ENCODE peak calls at places on chromosomes 2 and 18, in ten cellular contexts. I, P, B, Y, S, L, W, F, G and A are unnamed samples.

GRCh38 chr2:149630445-149630844 is 42.9 kb upstream of the MMADHC start:
- DNase-seq in I (no peak), P (no peak), B (no peak), Y (no peak), S (no peak), L (no peak), W (no peak), F (no peak), G (no peak), A (no peak)

GRCh38 chr2:127400897-127401756 is 13.4 kb upstream of the MAP3K2 start:
- DNase-seq in I (peak), P (no peak), B (peak), Y (peak), S (no peak), L (no peak), W (no peak), F (no peak), G (no peak), A (no peak)

GRCh38 chr2:231929961-231930600 is 3.9 kb upstream of the NPPC start:
- DNase-seq in I (peak), P (no peak), B (no peak), Y (peak), S (peak), L (no peak), W (peak), F (peak), G (no peak), A (peak)

GRCh38 chr2:85666937-85667336 is 1.1 kb downstream of the SFTPB start:
- DNase-seq in I (no peak), P (no peak), B (no peak), Y (no peak), S (no peak), L (no peak), W (no peak), F (peak), G (no peak), A (no peak)

GRCh38 chr18:48612917-48613316 is 74.1 kb downstream of the CTIF start:
- DNase-seq in I (peak), P (no peak), B (no peak), Y (no peak), S (no peak), L (no peak), W (no peak), F (no peak), G (no peak), A (no peak)

GRCh38 chr2:241217320-241218031 is 29.0 kb downstream of the ANO7 start:
- DNase-seq in I (peak), P (peak), B (peak), Y (peak), S (peak), L (peak), W (peak), F (peak), G (peak), A (peak)

GRCh38 chr18:77110936-77111335 is 21.6 kb downstream of the MBP start:
- DNase-seq in I (no peak), P (no peak), B (no peak), Y (no peak), S (peak), L (no peak), W (no peak), F (no peak), G (no peak), A (no peak)

GRCh38 chr18:32919799-32920198 is 147.0 kb upstream of the KLHL14 start:
- DNase-seq in I (no peak), P (no peak), B (peak), Y (no peak), S (no peak), L (no peak), W (peak), F (no peak), G (no peak), A (peak)

GRCh38 chr2:383173-383572 is 95.3 kb upstream of the ALKAL2 start:
- DNase-seq in I (no peak), P (no peak), B (peak), Y (no peak), S (no peak), L (no peak), W (no peak), F (no peak), G (peak), A (no peak)

GRCh38 chr2:112768432-112768831 is 4.0 kb upstream of the CKAP2L start:
- DNase-seq in I (no peak), P (no peak), B (peak), Y (peak), S (no peak), L (no peak), W (no peak), F (no peak), G (no peak), A (no peak)

GRCh38 chr2:60659026-60659425 is 97.0 kb upstream of the PAPOLG start:
- DNase-seq in I (no peak), P (no peak), B (no peak), Y (no peak), S (no peak), L (no peak), W (no peak), F (no peak), G (no peak), A (no peak)

GRCh38 chr2:8987413-8987812 is 16.1 kb downstream of the MBOAT2 start:
- DNase-seq in I (no peak), P (no peak), B (no peak), Y (peak), S (no peak), L (no peak), W (no peak), F (no peak), G (no peak), A (no peak)

GRCh38 chr2:241885701-241886643 is 16.4 kb downstream of the RTP5 start:
- DNase-seq in I (peak), P (no peak), B (no peak), Y (no peak), S (no peak), L (no peak), W (no peak), F (no peak), G (no peak), A (no peak)

GRCh38 chr2:69138247-69138754 is 125.3 kb downstream of the ANTXR1 start:
- DNase-seq in I (no peak), P (no peak), B (peak), Y (peak), S (no peak), L (peak), W (no peak), F (no peak), G (no peak), A (no peak)

GRCh38 chr2:183186296-183186695 is 62.1 kb downstream of the NUP35 start:
- DNase-seq in I (no peak), P (no peak), B (no peak), Y (peak), S (no peak), L (no peak), W (no peak), F (no peak), G (no peak), A (no peak)

GRCh38 chr2:176960736-176961135 is 251.9 kb upstream of the HNRNPA3 start:
- DNase-seq in I (no peak), P (no peak), B (no peak), Y (no peak), S (no peak), L (no peak), W (no peak), F (no peak), G (no peak), A (no peak)

GRCh38 chr18:2139676-2140075 is 431.6 kb downstream of the METTL4 start:
- DNase-seq in I (no peak), P (no peak), B (no peak), Y (no peak), S (no peak), L (peak), W (no peak), F (no peak), G (no peak), A (no peak)

GRCh38 chr2:234469251-234469845 is 27.5 kb downstream of the ARL4C start:
- DNase-seq in I (no peak), P (no peak), B (no peak), Y (peak), S (no peak), L (no peak), W (no peak), F (no peak), G (no peak), A (no peak)

GRCh38 chr2:229852565-229852964 is 69.2 kb downstream of the TRIP12 start:
- DNase-seq in I (peak), P (no peak), B (no peak), Y (peak), S (no peak), L (no peak), W (no peak), F (no peak), G (no peak), A (peak)

GRCh38 chr2:212928681-212929080 is 222.7 kb downstream of the IKZF2 start:
- DNase-seq in I (no peak), P (no peak), B (no peak), Y (peak), S (no peak), L (no peak), W (no peak), F (no peak), G (no peak), A (no peak)

GRCh38 chr2:43049836-43050796 is 176.3 kb downstream of the ZFP36L2 start:
- DNase-seq in I (peak), P (peak), B (no peak), Y (no peak), S (peak), L (no peak), W (no peak), F (peak), G (no peak), A (no peak)

GRCh38 chr2:202148515-202149154 is 75.6 kb downstream of the KIAA2012 start:
- DNase-seq in I (no peak), P (no peak), B (no peak), Y (no peak), S (peak), L (no peak), W (no peak), F (no peak), G (no peak), A (no peak)

GRCh38 chr2:187299122-187299906 is 148.7 kb downstream of the CALCRL start:
- DNase-seq in I (no peak), P (no peak), B (peak), Y (no peak), S (no peak), L (no peak), W (no peak), F (no peak), G (no peak), A (no peak)

GRCh38 chr2:60550151-60550983 is 3.1 kb downstream of the BCL11A start:
- DNase-seq in I (peak), P (peak), B (peak), Y (peak), S (peak), L (no peak), W (no peak), F (peak), G (peak), A (peak)

GRCh38 chr2:79993144-79993543 is 311.4 kb downstream of the LRRTM1 start:
- DNase-seq in I (no peak), P (peak), B (no peak), Y (no peak), S (no peak), L (no peak), W (no peak), F (no peak), G (no peak), A (no peak)

GRCh38 chr2:46696966-46697829 is 217.8 kb downstream of the TMEM247 start:
- DNase-seq in I (no peak), P (no peak), B (no peak), Y (no peak), S (no peak), L (no peak), W (no peak), F (no peak), G (no peak), A (peak)

GRCh38 chr2:46700435-46700834 is 215.2 kb downstream of the MCFD2 start:
- DNase-seq in I (no peak), P (no peak), B (no peak), Y (no peak), S (no peak), L (no peak), W (no peak), F (no peak), G (no peak), A (no peak)

GRCh38 chr2:46695283-46695682 is 215.9 kb downstream of the TMEM247 start:
- DNase-seq in I (no peak), P (peak), B (no peak), Y (no peak), S (no peak), L (no peak), W (no peak), F (no peak), G (no peak), A (no peak)

GRCh38 chr2:46701152-46701551 is 214.5 kb downstream of the MCFD2 start:
- DNase-seq in I (no peak), P (no peak), B (no peak), Y (peak), S (no peak), L (no peak), W (no peak), F (no peak), G (no peak), A (no peak)

DNA sequence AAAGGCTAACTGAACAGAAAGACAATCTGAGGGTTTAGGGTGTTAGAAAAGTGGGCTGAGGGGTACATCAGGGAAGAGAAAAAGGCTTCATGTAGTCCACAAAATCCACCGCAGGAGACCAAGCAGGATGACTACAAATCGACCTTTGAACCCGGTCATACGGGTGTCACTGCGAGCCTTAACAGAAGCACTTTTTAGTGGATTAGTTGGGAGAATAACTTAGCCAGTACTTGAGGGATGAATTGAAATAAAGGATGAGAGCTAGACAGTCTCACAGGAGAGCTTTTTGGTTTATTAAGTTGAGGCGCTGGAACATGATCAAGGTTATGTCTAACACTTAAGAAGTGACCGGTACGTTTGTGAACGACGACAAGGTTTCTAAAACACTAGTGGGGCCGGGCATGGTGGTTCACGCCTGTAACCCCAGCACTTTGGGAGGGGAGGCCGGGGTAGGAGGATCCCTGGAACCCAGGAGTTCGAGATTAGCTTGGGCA is 217.7 kb downstream of the MCFD2 start:
- DNase-seq in I (peak), P (no peak), B (no peak), Y (no peak), S (no peak), L (no peak), W (no peak), F (no peak), G (no peak), A (no peak)
- TF ChIP-seq POLR2A in I (no peak), P (no peak), B (no peak), Y (no peak), S (no peak), L (no peak), W (no peak), F (no peak), G (no peak), A (no peak)

GRCh38 chr2:10009811-10010781 is 33.3 kb upstream of the KLF11 start:
- DNase-seq in I (peak), P (peak), B (no peak), Y (peak), S (peak), L (no peak), W (no peak), F (peak), G (no peak), A (no peak)
- TF ChIP-seq POLR2A in I (no peak), P (no peak), B (no peak), Y (no peak), S (no peak), L (no peak), W (no peak), F (no peak), G (no peak), A (no peak)

GRCh38 chr2:164103271-164103670 is 367.5 kb upstream of the FIGN start:
- DNase-seq in I (no peak), P (no peak), B (no peak), Y (no peak), S (no peak), L (no peak), W (no peak), F (no peak), G (no peak), A (no peak)
- TF ChIP-seq POLR2A in I (no peak), P (no peak), B (no peak), Y (no peak), S (no peak), L (no peak), W (no peak), F (no peak), G (no peak), A (no peak)

GRCh38 chr18:44758821-44759624 is 78.3 kb downstream of the SETBP1 start:
- DNase-seq in I (no peak), P (no peak), B (no peak), Y (no peak), S (no peak), L (no peak), W (peak), F (no peak), G (no peak), A (no peak)
- TF ChIP-seq POLR2A in I (no peak), P (no peak), B (no peak), Y (no peak), S (no peak), L (no peak), W (peak), F (no peak), G (no peak), A (no peak)

GRCh38 chr18:36196239-36196995 is 9.1 kb downstream of the MOCOS start:
- DNase-seq in I (no peak), P (no peak), B (no peak), Y (no peak), S (no peak), L (no peak), W (no peak), F (no peak), G (no peak), A (no peak)

GRCh38 chr18:36194719-36195315 is 7.5 kb downstream of the MOCOS start:
- DNase-seq in I (no peak), P (no peak), B (no peak), Y (no peak), S (no peak), L (no peak), W (no peak), F (no peak), G (no peak), A (no peak)

GRCh38 chr18:36191711-36192110 is 4.4 kb downstream of the MOCOS start:
- DNase-seq in I (no peak), P (no peak), B (no peak), Y (no peak), S (no peak), L (no peak), W (no peak), F (no peak), G (no peak), A (no peak)

GRCh38 chr18:36199691-36200295 is 12.5 kb downstream of the MOCOS start:
- DNase-seq in I (no peak), P (peak), B (no peak), Y (no peak), S (no peak), L (no peak), W (no peak), F (no peak), G (no peak), A (no peak)

GRCh38 chr18:36195427-36196122 is 8.3 kb downstream of the MOCOS start:
- DNase-seq in I (peak), P (peak), B (no peak), Y (no peak), S (no peak), L (no peak), W (no peak), F (no peak), G (no peak), A (no peak)
- TF ChIP-seq POLR2A in I (no peak), P (no peak), B (no peak), Y (no peak), S (no peak), L (no peak), W (no peak), F (no peak), G (no peak), A (no peak)

GRCh38 chr2:65436169-65436824 is 3.9 kb upstream of the SPRED2 start:
- DNase-seq in I (peak), P (peak), B (peak), Y (peak), S (peak), L (peak), W (peak), F (peak), G (peak), A (peak)
- TF ChIP-seq POLR2A in I (no peak), P (peak), B (no peak), Y (peak), S (peak), L (no peak), W (no peak), F (peak), G (peak), A (peak)

GRCh38 chr2:239306274-239307220 is 94.3 kb downstream of the HDAC4 start:
- DNase-seq in I (peak), P (no peak), B (no peak), Y (no peak), S (peak), L (no peak), W (no peak), F (peak), G (no peak), A (no peak)

GRCh38 chr2:239303711-239304532 is 96.9 kb downstream of the HDAC4 start:
- DNase-seq in I (peak), P (no peak), B (no peak), Y (no peak), S (peak), L (no peak), W (no peak), F (peak), G (no peak), A (no peak)

GRCh38 chr2:239305771-239306170 is 95.0 kb downstream of the HDAC4 start:
- DNase-seq in I (peak), P (no peak), B (no peak), Y (no peak), S (peak), L (no peak), W (no peak), F (peak), G (no peak), A (no peak)

GRCh38 chr2:239304533-239305221 is 96.1 kb downstream of the HDAC4 start:
- DNase-seq in I (peak), P (no peak), B (no peak), Y (no peak), S (peak), L (no peak), W (no peak), F (peak), G (no peak), A (no peak)

GRCh38 chr2:239305222-239305575 is 95.6 kb downstream of the HDAC4 start:
- DNase-seq in I (peak), P (peak), B (no peak), Y (no peak), S (peak), L (no peak), W (no peak), F (peak), G (peak), A (no peak)
- TF ChIP-seq POLR2A in I (no peak), P (no peak), B (no peak), Y (no peak), S (no peak), L (no peak), W (no peak), F (no peak), G (no peak), A (no peak)